ENCODE peak calls at places on chromosomes 3 and 15, in ten cellular contexts. H is neural progenitor cell, J is upper lobe of left lung, L is pancreas, D is B cell, P is esophagus squamous epithelium, E is A549, X is lower leg skin, B is cardiac fibroblast, K is progenitor cell of endocrine pancreas. S is an unnamed sample.

GRCh38 chr15:70065006-70065722 is 32.6 kb downstream of the TLE3 start:
- DNase-seq in H (no peak), J (peak), L (peak), D (no peak), P (no peak), E (no peak), X (no peak), B (no peak), K (no peak), S (no peak)

GRCh38 chr3:72847282-72847681 is 963 bp downstream of the SHQ1 start:
- DNase-seq in H (no peak), J (no peak), L (no peak), D (no peak), P (no peak), E (no peak), X (no peak), B (no peak), K (no peak), S (no peak)

GRCh38 chr3:194715022-194715800 is 29.5 kb downstream of the FAM43A start:
- DNase-seq in H (no peak), J (no peak), L (no peak), D (no peak), P (no peak), E (no peak), X (no peak), B (peak), K (no peak), S (peak)

GRCh38 chr3:20975221-20975620 is 775.8 kb downstream of the ZNF385D start:
- DNase-seq in H (no peak), J (no peak), L (no peak), D (no peak), P (no peak), E (no peak), X (no peak), B (no peak), K (no peak), S (no peak)

GRCh38 chr15:33844597-33844996 is 123.7 kb upstream of the CHRM5 start:
- DNase-seq in H (no peak), J (no peak), L (no peak), D (no peak), P (no peak), E (peak), X (no peak), B (no peak), K (no peak), S (no peak)

GRCh38 chr15:97517726-97518125 is 442.8 kb upstream of the ARRDC4 start:
- DNase-seq in H (no peak), J (no peak), L (no peak), D (no peak), P (no peak), E (no peak), X (no peak), B (peak), K (no peak), S (no peak)

GRCh38 chr15:35054380-35054779 is 30.7 kb downstream of the NANOGP8 start:
- DNase-seq in H (no peak), J (no peak), L (no peak), D (no peak), P (no peak), E (no peak), X (no peak), B (no peak), K (no peak), S (no peak)

GRCh38 chr15:27769652-27770051 is 329.5 kb downstream of the OCA2 start:
- DNase-seq in H (no peak), J (no peak), L (no peak), D (no peak), P (no peak), E (no peak), X (no peak), B (no peak), K (no peak), S (no peak)

GRCh38 chr3:15300318-15301078 is 31.9 kb downstream of the SH3BP5 start:
- DNase-seq in H (no peak), J (peak), L (no peak), D (no peak), P (no peak), E (peak), X (peak), B (peak), K (no peak), S (no peak)

GRCh38 chr15:27796405-27797085 is 302.6 kb downstream of the OCA2 start:
- DNase-seq in H (no peak), J (no peak), L (no peak), D (no peak), P (no peak), E (no peak), X (no peak), B (no peak), K (no peak), S (no peak)

GRCh38 chr15:43920815-43921214 is 94.0 kb downstream of the WDR76 start:
- DNase-seq in H (peak), J (no peak), L (no peak), D (no peak), P (no peak), E (no peak), X (no peak), B (no peak), K (no peak), S (no peak)

GRCh38 chr3:180684807-180685206 is 5.5 kb upstream of the CCDC39 start:
- DNase-seq in H (peak), J (no peak), L (no peak), D (no peak), P (no peak), E (no peak), X (no peak), B (no peak), K (no peak), S (no peak)

GRCh38 chr3:25854214-25854613 is 64.3 kb downstream of the OXSM start:
- DNase-seq in H (no peak), J (no peak), L (no peak), D (no peak), P (no peak), E (peak), X (no peak), B (peak), K (no peak), S (no peak)

GRCh38 chr3:183540501-183541234 is 14.8 kb downstream of the KLHL6 start:
- DNase-seq in H (no peak), J (no peak), L (no peak), D (peak), P (no peak), E (no peak), X (no peak), B (no peak), K (no peak), S (no peak)

GRCh38 chr3:155101398-155101797 is 21.3 kb downstream of the MME start:
- DNase-seq in H (no peak), J (no peak), L (no peak), D (no peak), P (no peak), E (no peak), X (no peak), B (peak), K (no peak), S (no peak)

GRCh38 chr3:72341380-72341770 is 506.9 kb downstream of the SHQ1 start:
- DNase-seq in H (no peak), J (no peak), L (no peak), D (no peak), P (no peak), E (no peak), X (no peak), B (no peak), K (no peak), S (no peak)

GRCh38 chr3:113211370-113212154 is at the start of gene BOC:
- DNase-seq in H (peak), J (no peak), L (peak), D (peak), P (no peak), E (peak), X (peak), B (peak), K (peak), S (peak)

GRCh38 chr15:76335129-76335850 is 1.3 kb upstream of the ISL2 start:
- DNase-seq in H (peak), J (no peak), L (no peak), D (no peak), P (no peak), E (no peak), X (peak), B (peak), K (no peak), S (peak)

GRCh38 chr3:32640939-32641725 is 43.9 kb upstream of the CNOT10 start:
- DNase-seq in H (no peak), J (peak), L (no peak), D (no peak), P (no peak), E (no peak), X (no peak), B (peak), K (no peak), S (no peak)

GRCh38 chr15:42331235-42331634 is 28.1 kb upstream of the CAPN3 start:
- DNase-seq in H (no peak), J (no peak), L (no peak), D (no peak), P (no peak), E (no peak), X (no peak), B (no peak), K (no peak), S (no peak)

GRCh38 chr3:113231391-113231790 is 20.0 kb downstream of the BOC start:
- DNase-seq in H (no peak), J (no peak), L (no peak), D (no peak), P (no peak), E (no peak), X (no peak), B (peak), K (no peak), S (no peak)

GRCh38 chr3:73552700-73553099 is 72.0 kb downstream of the PDZRN3 start:
- DNase-seq in H (no peak), J (no peak), L (no peak), D (no peak), P (no peak), E (no peak), X (no peak), B (peak), K (no peak), S (no peak)

GRCh38 chr15:89998141-89998661 is 2.9 kb upstream of the ZNF710 start:
- DNase-seq in H (no peak), J (no peak), L (peak), D (no peak), P (no peak), E (peak), X (no peak), B (peak), K (peak), S (no peak)

GRCh38 chr3:90035643-90036042 is 928.2 kb downstream of the EPHA3 start:
- DNase-seq in H (no peak), J (no peak), L (no peak), D (no peak), P (no peak), E (no peak), X (no peak), B (peak), K (no peak), S (no peak)

GRCh38 chr3:23079976-23080375 is 123.2 kb upstream of the UBE2E2 start:
- DNase-seq in H (no peak), J (no peak), L (no peak), D (no peak), P (no peak), E (peak), X (no peak), B (peak), K (no peak), S (no peak)

GRCh38 chr3:114466251-114466650 is 172.4 kb downstream of the TIGIT start:
- DNase-seq in H (no peak), J (no peak), L (no peak), D (no peak), P (no peak), E (no peak), X (no peak), B (no peak), K (no peak), S (no peak)

GRCh38 chr3:105868450-105868744 is 415 bp downstream of the CBLB start:
- DNase-seq in H (peak), J (peak), L (peak), D (peak), P (no peak), E (peak), X (peak), B (peak), K (peak), S (peak)

GRCh38 chr15:34362047-34362773 is 4.8 kb downstream of the LPCAT4 start:
- DNase-seq in H (no peak), J (no peak), L (no peak), D (no peak), P (no peak), E (no peak), X (no peak), B (no peak), K (no peak), S (no peak)

GRCh38 chr15:62122249-62122648 is 42.8 kb downstream of the C2CD4B start:
- DNase-seq in H (no peak), J (no peak), L (no peak), D (no peak), P (no peak), E (no peak), X (no peak), B (no peak), K (no peak), S (no peak)

GRCh38 chr15:62124176-62124952 is 40.7 kb downstream of the C2CD4B start:
- DNase-seq in H (no peak), J (no peak), L (no peak), D (no peak), P (no peak), E (peak), X (no peak), B (peak), K (no peak), S (no peak)

GRCh38 chr15:62125763-62126162 is 39.3 kb downstream of the C2CD4B start:
- DNase-seq in H (no peak), J (peak), L (peak), D (no peak), P (no peak), E (peak), X (no peak), B (peak), K (no peak), S (no peak)

GRCh38 chr15:62126364-62126763 is 38.7 kb downstream of the C2CD4B start:
- DNase-seq in H (no peak), J (no peak), L (no peak), D (no peak), P (no peak), E (no peak), X (no peak), B (no peak), K (no peak), S (no peak)

GRCh38 chr15:62124953-62125263 is 40.2 kb downstream of the C2CD4B start:
- DNase-seq in H (no peak), J (no peak), L (no peak), D (no peak), P (no peak), E (peak), X (no peak), B (peak), K (no peak), S (no peak)
- TF ChIP-seq CTCF in H (no peak), J (no peak), L (no peak), D (no peak), P (no peak), E (no peak), X (no peak), B (no peak), K (peak), S (no peak)

GRCh38 chr3:137304313-137305056 is 346.7 kb downstream of the IL20RB start:
- DNase-seq in H (peak), J (no peak), L (no peak), D (no peak), P (no peak), E (no peak), X (no peak), B (no peak), K (no peak), S (peak)
- TF ChIP-seq CTCF in H (peak), J (no peak), L (no peak), D (no peak), P (no peak), E (no peak), X (no peak), B (no peak), K (no peak), S (no peak)

DNA sequence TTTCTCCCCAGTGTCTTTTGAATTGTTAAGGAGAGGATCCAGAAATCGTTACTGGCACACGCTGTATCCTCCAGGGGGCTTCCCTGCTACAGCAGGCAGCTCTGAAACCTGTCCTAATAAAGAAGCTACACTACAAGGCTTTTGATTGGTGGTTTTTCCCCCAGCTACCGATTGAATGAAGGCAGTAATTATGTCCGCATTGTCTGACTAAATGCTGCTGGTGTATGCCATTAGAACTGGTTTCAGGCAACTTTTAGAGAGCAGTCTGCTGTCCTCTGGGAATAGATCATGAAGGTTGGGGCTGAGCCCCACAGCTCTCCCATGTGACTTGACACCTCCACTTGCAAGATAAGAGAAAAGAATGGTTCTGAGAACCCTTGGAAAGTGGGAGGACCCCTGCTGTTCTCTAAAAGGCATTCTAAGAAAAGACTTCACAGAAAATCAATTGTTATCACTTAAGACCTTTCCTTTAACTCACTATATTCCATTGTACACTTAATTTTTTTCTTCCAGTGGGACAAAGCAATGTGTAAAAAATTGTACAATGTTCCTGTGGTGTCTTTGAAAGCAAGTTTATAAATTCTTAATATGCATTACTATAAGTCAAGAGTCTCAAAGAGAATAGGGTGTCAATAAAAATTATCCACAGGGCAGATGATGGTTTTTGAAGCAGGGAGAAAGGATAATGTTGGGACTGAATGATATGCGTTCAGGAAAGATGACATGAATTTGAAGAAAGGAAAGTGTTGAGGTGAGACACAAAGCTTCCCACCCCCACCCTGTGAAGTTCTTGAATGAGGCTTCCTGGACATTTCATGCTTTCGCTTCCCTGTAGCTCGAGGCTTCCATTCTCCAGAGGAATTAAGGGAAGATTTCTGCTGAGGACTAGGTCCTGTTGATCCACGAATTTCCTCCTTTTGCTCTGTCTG is 53.0 kb upstream of the DAZL start:
- DNase-seq in H (peak), J (no peak), L (no peak), D (no peak), P (no peak), E (no peak), X (no peak), B (no peak), K (no peak), S (no peak)
- TF ChIP-seq CTCF in H (peak), J (no peak), L (no peak), D (no peak), P (no peak), E (no peak), X (no peak), B (no peak), K (peak), S (no peak)

DNA sequence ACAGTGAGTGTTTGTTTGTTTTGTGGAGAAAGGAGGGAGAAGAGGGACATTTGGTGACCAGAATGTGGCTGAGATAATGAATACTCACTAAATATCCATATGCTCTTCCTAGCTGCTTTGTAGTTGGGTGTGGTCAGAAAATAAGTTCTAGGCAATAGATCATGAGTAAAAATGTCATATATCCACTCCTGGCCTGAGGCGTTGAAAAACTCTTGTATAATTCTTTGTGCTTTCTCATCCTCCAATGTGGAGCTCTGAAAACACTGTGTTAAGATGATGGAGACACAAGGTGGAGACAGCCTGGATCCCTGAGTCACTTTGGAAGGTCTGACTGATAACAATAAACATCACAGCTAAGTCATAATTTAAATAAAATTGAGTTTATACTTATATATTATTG is 28.0 kb upstream of the IL16 start:
- DNase-seq in H (no peak), J (no peak), L (no peak), D (no peak), P (no peak), E (no peak), X (no peak), B (no peak), K (no peak), S (no peak)
- TF ChIP-seq CTCF in H (no peak), J (no peak), L (no peak), D (no peak), P (no peak), E (no peak), X (no peak), B (no peak), K (no peak), S (no peak)

DNA sequence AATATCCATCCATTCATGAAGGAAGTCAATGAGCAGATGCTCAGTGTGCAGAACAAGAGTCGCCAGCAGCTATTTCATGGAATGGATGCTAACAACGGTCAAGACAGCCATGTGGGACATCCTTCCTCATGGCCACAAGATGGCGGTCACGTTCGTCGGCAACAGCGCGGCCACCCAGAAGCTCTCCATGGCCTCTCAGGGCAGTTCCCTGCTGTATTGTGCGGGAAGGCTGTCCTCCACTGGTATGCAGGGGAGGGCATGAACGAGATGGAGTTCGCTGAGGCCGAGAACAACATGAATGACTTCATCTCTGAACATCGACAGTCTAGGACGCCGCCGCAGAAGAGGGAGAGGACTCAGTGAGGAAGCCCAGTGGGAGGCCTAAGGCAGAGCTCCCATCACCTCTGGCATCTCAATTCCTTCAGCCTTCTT is 208.3 kb downstream of the TJP1 start:
- DNase-seq in H (peak), J (no peak), L (no peak), D (no peak), P (no peak), E (peak), X (peak), B (peak), K (no peak), S (no peak)
- TF ChIP-seq CTCF in H (peak), J (no peak), L (no peak), D (no peak), P (no peak), E (peak), X (no peak), B (no peak), K (peak), S (no peak)

GRCh38 chr3:78726545-78726944 is 1041.3 kb downstream of the ROBO1 start:
- DNase-seq in H (peak), J (no peak), L (no peak), D (no peak), P (no peak), E (no peak), X (no peak), B (no peak), K (no peak), S (no peak)
- TF ChIP-seq CTCF in H (no peak), J (no peak), L (no peak), D (no peak), P (no peak), E (no peak), X (no peak), B (no peak), K (no peak), S (no peak)

DNA sequence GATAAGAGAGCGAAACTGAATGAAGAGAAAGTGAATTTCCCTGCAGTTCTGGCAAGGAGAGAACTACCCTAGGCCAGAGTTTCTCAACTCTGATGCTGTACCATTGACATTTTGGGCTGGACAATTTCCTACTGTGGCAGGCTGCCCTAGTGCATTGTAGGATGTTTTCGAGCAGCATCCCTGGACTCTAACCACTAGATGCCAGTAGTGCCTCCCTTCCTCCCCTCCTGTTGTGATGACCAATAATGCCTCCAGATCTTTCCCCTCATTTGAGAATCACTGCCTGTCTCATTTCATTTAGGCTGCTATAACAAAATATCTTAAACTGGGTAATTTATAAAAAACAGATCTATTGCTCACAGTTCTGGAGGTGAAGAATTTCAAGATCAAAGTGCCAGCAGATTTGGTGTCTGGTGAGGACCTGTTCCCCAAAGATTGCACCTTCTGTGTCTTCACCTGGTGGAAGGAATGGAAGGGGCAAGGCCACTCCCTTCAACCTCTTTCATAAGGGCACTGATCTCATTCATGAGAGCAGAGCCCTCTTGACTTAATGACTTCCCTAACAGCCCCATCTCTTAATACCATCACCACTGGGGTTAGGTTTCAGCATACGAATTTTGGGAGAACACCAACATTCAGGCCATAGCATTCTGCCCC is 188.9 kb upstream of the MEIS2 start:
- DNase-seq in H (peak), J (no peak), L (no peak), D (no peak), P (no peak), E (peak), X (no peak), B (peak), K (no peak), S (no peak)
- TF ChIP-seq CTCF in H (peak), J (no peak), L (no peak), D (no peak), P (no peak), E (no peak), X (no peak), B (peak), K (peak), S (no peak)

S was measured in activated CD8-positive, alpha-beta T cell treated with anti-CD3 and anti-CD28 coated beads for 36 hours.